ENCODE peak calls at places on chromosome 1, in nine cellular contexts. F, A, W, Q, E, K, B, I and O are unnamed samples.

GRCh38 chr1:116853680-116854191 is 56.0 kb upstream of the PTGFRN start:
- DNase-seq in Q (no peak), A (no peak), K (no peak), F (no peak), B (no peak), E (peak), W (no peak), I (no peak), O (peak)

GRCh38 chr1:109718495-109718894 is 6.4 kb downstream of the GSTM5 start:
- DNase-seq in E (no peak), I (no peak), Q (no peak), B (no peak), A (no peak), F (no peak), W (no peak), K (no peak), O (no peak)

GRCh38 chr1:14915356-14916054 is 238.0 kb upstream of the TMEM51 start:
- DNase-seq in K (peak), B (no peak), F (peak), I (no peak), Q (no peak), A (no peak), E (no peak), W (peak), O (peak)

GRCh38 chr1:9004731-9005708 is 21.2 kb downstream of the SLC2A7 start:
- DNase-seq in F (peak), W (peak), A (peak), K (peak), Q (peak), B (peak), E (peak), I (peak), O (peak)

GRCh38 chr1:87968259-87968955 is 639.7 kb downstream of the LMO4 start:
- DNase-seq in B (peak), Q (no peak), W (peak), E (peak), K (no peak), I (no peak), A (no peak), F (no peak), O (peak)

GRCh38 chr1:77687519-77687906 is 5.1 kb upstream of the ZZZ3 start:
- DNase-seq in Q (no peak), B (peak), F (no peak), W (no peak), A (no peak), K (no peak), I (no peak), E (no peak), O (no peak)

GRCh38 chr1:244248426-244248825 is 197.3 kb downstream of the ZBTB18 start:
- DNase-seq in Q (no peak), A (no peak), I (no peak), W (no peak), F (no peak), K (no peak), B (no peak), E (no peak), O (no peak)

GRCh38 chr1:15820478-15820877 is 13.0 kb upstream of the UQCRHL start:
- DNase-seq in Q (no peak), A (no peak), E (no peak), K (no peak), F (no peak), B (no peak), W (peak), I (no peak), O (peak)

GRCh38 chr1:3785045-3785444 is 11.3 kb downstream of the LRRC47 start:
- DNase-seq in B (no peak), F (no peak), I (no peak), W (no peak), A (no peak), Q (no peak), K (no peak), E (no peak), O (no peak)